ENCODE peak calls at places on chromosomes 13 and 19, in seven cellular contexts. M is D341Med; A is HCT116; O is naive thymus-derived CD4-positive, alpha-beta T cell; T is amniotic stem cell; G is GOT3; W is psoas muscle. J is an unnamed sample.

GRCh38 chr19:39631626-39632025 is 24.1 kb upstream of the LGALS16 start:
- DNase-seq in M (no peak), A (no peak), O (no peak), T (no peak), G (no peak), W (no peak), J (no peak)

GRCh38 chr19:49434907-49435577 is 6.3 kb downstream of the SLC17A7 start:
- DNase-seq in M (no peak), A (no peak), O (no peak), T (no peak), G (no peak), W (no peak), J (no peak)

GRCh38 chr19:31110331-31110730 is 238.9 kb downstream of the TSHZ3 start:
- DNase-seq in M (no peak), A (no peak), O (no peak), T (peak), G (no peak), W (no peak), J (no peak)

GRCh38 chr19:19067276-19068072 is 3.7 kb downstream of the SLC25A42 start:
- DNase-seq in M (no peak), A (no peak), O (no peak), T (no peak), G (no peak), W (peak), J (no peak)

GRCh38 chr19:33689886-33690285 is 68.1 kb downstream of the CHST8 start:
- DNase-seq in M (no peak), A (no peak), O (no peak), T (no peak), G (no peak), W (no peak), J (no peak)

GRCh38 chr13:44583126-44583525 is 7.0 kb upstream of the TSC22D1 start:
- DNase-seq in M (no peak), A (no peak), O (no peak), T (no peak), G (no peak), W (no peak), J (no peak)

GRCh38 chr19:16197188-16197621 is 506 bp upstream of the AP1M1 start:
- DNase-seq in M (no peak), A (no peak), O (no peak), T (peak), G (peak), W (no peak), J (no peak)

GRCh38 chr13:100922599-100922998 is 248.0 kb upstream of the TMTC4 start:
- DNase-seq in M (no peak), A (no peak), O (no peak), T (no peak), G (no peak), W (no peak), J (no peak)

GRCh38 chr19:15144046-15144646 is 36.9 kb downstream of the SYDE1 start:
- DNase-seq in M (no peak), A (no peak), O (no peak), T (no peak), G (no peak), W (no peak), J (no peak)

GRCh38 chr13:36919206-36919832 is 719 bp downstream of the SMAD9 start:
- DNase-seq in M (peak), A (no peak), O (no peak), T (no peak), G (no peak), W (peak), J (no peak)

GRCh38 chr19:19280561-19280960 is 7.5 kb upstream of the TM6SF2 start:
- DNase-seq in M (no peak), A (no peak), O (no peak), T (no peak), G (no peak), W (no peak), J (no peak)

GRCh38 chr19:34662919-34663318 is 14.0 kb downstream of the SCGB2B2 start:
- DNase-seq in M (peak), A (peak), O (peak), T (no peak), G (no peak), W (no peak), J (peak)

GRCh38 chr19:29247912-29248311 is 35.0 kb upstream of the UQCRFS1 start:
- DNase-seq in M (no peak), A (no peak), O (no peak), T (no peak), G (no peak), W (no peak), J (no peak)

GRCh38 chr19:39196860-39197562 is at the start of gene NCCRP1:
- DNase-seq in M (peak), A (no peak), O (no peak), T (no peak), G (no peak), W (no peak), J (no peak)

GRCh38 chr13:43388282-43389034 is 365.1 kb downstream of the DNAJC15 start:
- DNase-seq in M (no peak), A (peak), O (no peak), T (no peak), G (no peak), W (no peak), J (no peak)

GRCh38 chr13:30982911-30983310 is 50.5 kb downstream of the TEX26 start:
- DNase-seq in M (no peak), A (no peak), O (no peak), T (no peak), G (no peak), W (no peak), J (no peak)

GRCh38 chr13:44989071-44989889 is at the start of the genes GPALPP1 and NUFIP1:
- DNase-seq in M (peak), A (peak), O (peak), T (peak), G (peak), W (peak), J (peak)

GRCh38 chr13:80671773-80672172 is 330.8 kb upstream of the SPRY2 start:
- DNase-seq in M (no peak), A (no peak), O (no peak), T (no peak), G (no peak), W (no peak), J (no peak)

GRCh38 chr13:65063753-65064152 is 2166.4 kb downstream of the PCDH9 start:
- DNase-seq in M (no peak), A (no peak), O (no peak), T (peak), G (no peak), W (no peak), J (no peak)

GRCh38 chr13:76965759-76966421 is 17.6 kb downstream of the ACOD1 start:
- DNase-seq in M (no peak), A (no peak), O (no peak), T (peak), G (no peak), W (peak), J (no peak)

GRCh38 chr13:51873837-51874236 is 12.1 kb downstream of the CCDC70 start:
- DNase-seq in M (no peak), A (no peak), O (no peak), T (no peak), G (no peak), W (no peak), J (no peak)

GRCh38 chr13:46739447-46740125 is 57.4 kb downstream of the ESD start:
- DNase-seq in M (no peak), A (no peak), O (no peak), T (no peak), G (no peak), W (no peak), J (no peak)

GRCh38 chr19:41377977-41378707 is 1.8 kb downstream of the TMEM91 start:
- DNase-seq in M (peak), A (no peak), O (no peak), T (no peak), G (no peak), W (no peak), J (no peak)

GRCh38 chr19:4064551-4065260 is 2.0 kb downstream of the ZBTB7A start:
- DNase-seq in M (peak), A (no peak), O (peak), T (no peak), G (no peak), W (peak), J (no peak)

GRCh38 chr13:71864981-71865857 is 1.8 kb downstream of the DACH1 start:
- DNase-seq in M (peak), A (no peak), O (peak), T (no peak), G (no peak), W (peak), J (no peak)

GRCh38 chr13:95603887-95604533 is 40.5 kb downstream of the DZIP1 start:
- DNase-seq in M (no peak), A (no peak), O (no peak), T (no peak), G (no peak), W (no peak), J (peak)

GRCh38 chr19:43526884-43527859 is at the start of gene ETHE1:
- DNase-seq in M (peak), A (no peak), O (peak), T (no peak), G (peak), W (peak), J (peak)

GRCh38 chr19:45506991-45507863 is at the start of gene VASP:
- DNase-seq in M (peak), A (peak), O (peak), T (peak), G (peak), W (peak), J (peak)

GRCh38 chr19:4807188-4807587 is 15.7 kb downstream of the FEM1A start:
- DNase-seq in M (no peak), A (no peak), O (no peak), T (no peak), G (no peak), W (peak), J (no peak)

GRCh38 chr13:99658266-99658991 is 157.2 kb downstream of the TM9SF2 start:
- DNase-seq in M (no peak), A (no peak), O (peak), T (peak), G (peak), W (peak), J (peak)

GRCh38 chr13:40477623-40478608 is 188.5 kb downstream of the FOXO1 start:
- DNase-seq in M (no peak), A (no peak), O (no peak), T (no peak), G (no peak), W (peak), J (no peak)

GRCh38 chr19:3821857-3822364 is 35.7 kb upstream of the MATK start:
- DNase-seq in M (peak), A (peak), O (peak), T (no peak), G (no peak), W (peak), J (peak)

GRCh38 chr19:13082192-13083007 is 20.3 kb downstream of the LYL1 start:
- DNase-seq in M (peak), A (no peak), O (no peak), T (no peak), G (no peak), W (no peak), J (peak)

GRCh38 chr19:45882652-45883585 is 3.0 kb downstream of the IRF2BP1 start:
- DNase-seq in M (peak), A (peak), O (peak), T (peak), G (peak), W (peak), J (peak)

GRCh38 chr19:6212403-6213265 is 67.1 kb downstream of the MLLT1 start:
- DNase-seq in M (no peak), A (no peak), O (no peak), T (no peak), G (no peak), W (peak), J (no peak)

GRCh38 chr19:55173717-55174409 is 6.2 kb downstream of the SYT5 start:
- DNase-seq in M (peak), A (peak), O (no peak), T (no peak), G (peak), W (peak), J (peak)

GRCh38 chr13:99055286-99056073 is 77.6 kb upstream of the DOCK9 start:
- DNase-seq in M (no peak), A (no peak), O (no peak), T (no peak), G (no peak), W (no peak), J (no peak)

GRCh38 chr13:20288561-20288960 is 56.4 kb upstream of the GJB6 start:
- DNase-seq in M (no peak), A (no peak), O (no peak), T (no peak), G (no peak), W (no peak), J (no peak)